ENCODE peak calls at places on chromosomes 5 and 9, in nine cellular contexts. Q is stimulated activated CD4-positive, alpha-beta T cell treated with anti-CD3 and anti-CD28 coated beads, TNF-alpha, amount 100 ng/mL, for 4 hours; G is effector memory CD4-positive, alpha-beta T cell; W is left kidney; Y is effector CD4-positive, alpha-beta T cell; S is activated T-helper 1 cell treated with anti-CD3 and anti-CD28 coated beads, Interleukin-12 subunit alpha, Interleukin-12 subunit beta, Interleukin-2, Interleukin-4 antibody, amounts not matched to agents 30 ng/mL and 10 ng/mL and 1 ng/mL, durations not matched to agents 14 hours and 24 hours and 36 hours; N is GM20000; O is heart left ventricle; C is skeletal muscle cell. M is an unnamed sample.
A peak's percentile ranks its signal among the peaks of the same experiment; 100 is the strongest.

GRCh38 chr9:136386018-136386417 is 12.5 kb upstream of the CARD9 start:
- DNase-seq in Q (no peak), G (no peak), W (no peak), Y (no peak), S (no peak), N (no peak), O (no peak), C (no peak), M (no peak)

GRCh38 chr5:72093231-72093630 is 14.0 kb upstream of the MAP1B start:
- DNase-seq in Q (no peak), G (no peak), W (no peak), Y (no peak), S (no peak), N (no peak), O (no peak), C (no peak), M (no peak)

GRCh38 chr5:164360589-164360988 is 855.2 kb downstream of the MAT2B start:
- DNase-seq in Q (no peak), G (no peak), W (no peak), Y (no peak), S (no peak), N (no peak), O (no peak), C (no peak), M (no peak)

GRCh38 chr5:1341863-1342262 is 3.0 kb downstream of the CLPTM1L start:
- DNase-seq in Q (no peak), G (no peak), W (no peak), Y (no peak), S (no peak), N (peak; percentile 63), O (no peak), C (no peak), M (no peak)

GRCh38 chr5:175902013-175902412 is 30.6 kb downstream of the CPLX2 start:
- DNase-seq in Q (no peak), G (no peak), W (peak; percentile 34), Y (no peak), S (no peak), N (no peak), O (no peak), C (no peak), M (peak; percentile 48)

GRCh38 chr9:133738039-133738805 is at the start of gene SARDH:
- DNase-seq in Q (peak; percentile 11), G (no peak), W (peak; percentile 87), Y (no peak), S (no peak), N (peak; percentile 82), O (peak; percentile 53), C (no peak), M (peak; percentile 34)

GRCh38 chr5:126093718-126094117 is 329.5 kb upstream of the GRAMD2B start:
- DNase-seq in Q (no peak), G (no peak), W (no peak), Y (no peak), S (no peak), N (no peak), O (no peak), C (no peak), M (no peak)

GRCh38 chr5:34570721-34571379 is 85.3 kb upstream of the RAI14 start:
- DNase-seq in Q (no peak), G (no peak), W (peak; percentile 35), Y (no peak), S (no peak), N (no peak), O (no peak), C (no peak), M (no peak)

GRCh38 chr5:55896663-55897062 is 45.5 kb downstream of the IL31RA start:
- DNase-seq in Q (no peak), G (no peak), W (no peak), Y (no peak), S (no peak), N (no peak), O (no peak), C (no peak), M (no peak)

GRCh38 chr9:6829027-6829426 is 71.3 kb downstream of the KDM4C start:
- DNase-seq in Q (no peak), G (no peak), W (no peak), Y (no peak), S (no peak), N (no peak), O (no peak), C (no peak), M (no peak)